ENCODE peak calls at places on chromosomes 16 and 17, in nine cellular contexts. C, L, D, T, U, X, N, S and M are unnamed samples.

GRCh38 chr17:66399441-66399840 is 97.0 kb downstream of the PRKCA start:
- DNase-seq in C (no peak), S (no peak), T (no peak), X (no peak), D (no peak), N (no peak), U (no peak), L (no peak), M (no peak)

GRCh38 chr16:1527836-1528811 is 5.3 kb upstream of the TMEM204 start:
- DNase-seq in L (no peak), C (no peak), U (no peak), S (no peak), X (peak), T (no peak), D (no peak), N (no peak), M (no peak)

GRCh38 chr16:959232-960040 is 11.3 kb downstream of the LMF1 start:
- DNase-seq in U (no peak), N (no peak), T (no peak), C (no peak), X (no peak), D (no peak), S (no peak), L (no peak), M (no peak)

GRCh38 chr16:82992826-82993225 is 366.1 kb downstream of the CDH13 start:
- DNase-seq in N (no peak), U (no peak), D (no peak), X (no peak), S (no peak), C (no peak), L (no peak), T (no peak), M (no peak)

GRCh38 chr17:77723071-77723908 is 235.2 kb upstream of the TNRC6C start:
- DNase-seq in N (no peak), C (no peak), T (no peak), S (no peak), D (no peak), U (no peak), X (no peak), L (no peak), M (no peak)

GRCh38 chr17:47733047-47733413 is at the start of gene TBX21:
- DNase-seq in D (peak), T (peak), S (peak), X (peak), C (peak), U (peak), N (peak), L (peak), M (peak)

GRCh38 chr17:29127840-29128239 is 52.4 kb downstream of the MYO18A start:
- DNase-seq in T (no peak), L (no peak), S (no peak), U (no peak), N (no peak), C (no peak), D (no peak), X (no peak), M (no peak)

GRCh38 chr16:50675686-50676610 is 5.2 kb downstream of the SNX20 start:
- DNase-seq in S (no peak), X (no peak), N (no peak), D (no peak), C (no peak), T (peak), L (no peak), U (peak), M (no peak)

GRCh38 chr17:74963656-74964055 is 8.9 kb downstream of the HID1 start:
- DNase-seq in L (no peak), N (no peak), U (no peak), X (no peak), T (no peak), S (no peak), C (no peak), D (no peak), M (no peak)
- TF ChIP-seq CTCF in L (no peak), N (peak), U (no peak), X (no peak), T (no peak), S (no peak), C (no peak), D (no peak), M (no peak)

GRCh38 chr17:4733073-4733531 is 1.9 kb downstream of the MED11 start:
- DNase-seq in T (peak), C (no peak), S (no peak), U (peak), D (peak), X (no peak), N (no peak), L (no peak), M (no peak)
- TF ChIP-seq CTCF in T (peak), C (peak), S (no peak), U (peak), D (peak), X (peak), N (no peak), L (no peak), M (no peak)

GRCh38 chr16:59341368-59341767 is 607.3 kb upstream of the GOT2 start:
- DNase-seq in U (no peak), D (no peak), N (no peak), S (no peak), C (no peak), L (no peak), T (no peak), X (no peak), M (no peak)
- TF ChIP-seq CTCF in U (no peak), D (no peak), N (peak), S (no peak), C (peak), L (no peak), T (no peak), X (no peak), M (no peak)

DNA sequence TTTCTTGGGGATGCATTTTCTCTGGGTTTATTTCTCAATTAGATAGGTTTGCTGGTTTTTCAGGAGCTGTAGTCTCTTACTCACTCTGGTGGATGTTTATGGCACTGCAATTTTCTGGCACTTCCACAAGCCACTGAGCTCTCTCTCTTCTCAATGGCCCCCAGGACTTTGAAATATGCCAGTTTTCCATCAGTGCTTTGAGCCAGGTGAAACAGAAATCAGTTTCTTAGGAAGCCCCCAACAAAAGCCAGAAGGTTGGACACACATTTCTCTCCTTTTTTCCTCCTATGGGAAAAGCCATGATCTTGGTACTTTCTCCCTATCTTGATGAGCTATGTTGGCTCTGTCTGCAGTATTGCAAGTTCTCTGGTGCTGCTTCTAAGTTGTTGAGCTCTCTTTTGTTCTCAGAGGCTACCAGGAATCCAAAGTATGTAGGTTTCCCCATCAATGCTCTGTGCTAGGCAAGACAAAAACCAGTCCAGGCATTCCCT is 90.7 kb upstream of the SMIM36 start:
- DNase-seq in T (no peak), N (no peak), C (no peak), U (no peak), S (no peak), D (no peak), X (peak), L (no peak), M (no peak)
- TF ChIP-seq CTCF in T (peak), N (peak), C (peak), U (peak), S (peak), D (peak), X (peak), L (peak), M (no peak)